ENCODE peak calls at places on chromosomes 4 and X, in nine cellular contexts. L is IMR-90; E is activated gamma-delta T cell treated with Interleukin-2 at 50 U/mL for 16 hours; K is amniotic stem cell; Z is activated naive CD4-positive, alpha-beta T cell treated with anti-CD3 and anti-CD28 coated beads for 36 hours; P is HL-60; G is KBM-7; V is D341Med; R is astrocyte of the spinal cord. T is an unnamed sample.

GRCh38 chrX:40663880-40664630 is 16.7 kb upstream of the CXorf38 start:
- DNase-seq in L (peak; percentile 33), E (no peak), K (no peak), Z (no peak), P (no peak), G (no peak), V (no peak), R (peak; percentile 6), T (peak; percentile 19)

GRCh38 chr4:3418029-3418762 is 23.6 kb upstream of the HGFAC start:
- DNase-seq in L (no peak), E (no peak), K (no peak), Z (no peak), P (no peak), G (no peak), V (peak; percentile 63), R (no peak), T (no peak)

GRCh38 chr4:169619518-169619957 is 840 bp upstream of the CLCN3 start:
- DNase-seq in L (peak; percentile 54), E (peak; percentile 52), K (peak; percentile 56), Z (peak; percentile 59), P (no peak), G (peak; percentile 49), V (peak; percentile 60), R (peak; percentile 65), T (peak; percentile 66)

GRCh38 chrX:41922694-41923171 is 621 bp downstream of the CASK start:
- DNase-seq in L (no peak), E (peak; percentile 21), K (no peak), Z (peak; percentile 23), P (no peak), G (peak; percentile 45), V (peak; percentile 52), R (no peak), T (peak; percentile 32)

GRCh38 chr4:122665148-122665547 is 44.3 kb upstream of the IL21 start:
- DNase-seq in L (no peak), E (no peak), K (no peak), Z (no peak), P (no peak), G (no peak), V (no peak), R (no peak), T (no peak)

GRCh38 chr4:129346760-129347159 is 250.8 kb downstream of the C4orf33 start:
- DNase-seq in L (no peak), E (no peak), K (no peak), Z (no peak), P (no peak), G (no peak), V (no peak), R (no peak), T (no peak)

GRCh38 chr4:4321951-4322688 is 32.1 kb downstream of the ZBTB49 start:
- DNase-seq in L (no peak), E (no peak), K (no peak), Z (no peak), P (no peak), G (no peak), V (peak; percentile 2), R (no peak), T (no peak)

GRCh38 chrX:11629593-11630211 is 36.0 kb downstream of the ARHGAP6 start:
- DNase-seq in L (peak; percentile 51), E (no peak), K (no peak), Z (no peak), P (no peak), G (no peak), V (no peak), R (peak; percentile 80), T (peak; percentile 14)

GRCh38 chr4:70712604-70713452 is 8.9 kb upstream of the RUFY3 start:
- DNase-seq in L (no peak), E (no peak), K (no peak), Z (no peak), P (no peak), G (no peak), V (no peak), R (no peak), T (no peak)

GRCh38 chr4:108311313-108311712 is 142.6 kb upstream of the LEF1 start:
- DNase-seq in L (no peak), E (no peak), K (no peak), Z (no peak), P (no peak), G (no peak), V (no peak), R (no peak), T (no peak)

GRCh38 chr4:110518889-110519490 is 43.0 kb downstream of the ENPEP start:
- DNase-seq in L (peak; percentile 22), E (peak; percentile 26), K (peak; percentile 23), Z (peak; percentile 43), P (no peak), G (peak; percentile 26), V (peak; percentile 35), R (peak; percentile 33), T (peak; percentile 45)

GRCh38 chr4:184968784-184969201 is 49.5 kb upstream of the HELT start:
- DNase-seq in L (no peak), E (no peak), K (no peak), Z (no peak), P (no peak), G (no peak), V (no peak), R (no peak), T (no peak)

GRCh38 chr4:134326866-134327265 is 125.3 kb upstream of the PABPC4L start:
- DNase-seq in L (no peak), E (no peak), K (no peak), Z (no peak), P (no peak), G (no peak), V (no peak), R (no peak), T (no peak)

GRCh38 chrX:147917700-147918694 is 6.3 kb downstream of the FMR1 start:
- DNase-seq in L (peak; percentile 4), E (no peak), K (no peak), Z (peak; percentile 38), P (no peak), G (peak; percentile 63), V (no peak), R (peak; percentile 48), T (no peak)

GRCh38 chr4:107988763-107989035 is 990 bp upstream of the HADH start:
- DNase-seq in L (no peak), E (no peak), K (no peak), Z (no peak), P (no peak), G (no peak), V (no peak), R (no peak), T (no peak)

GRCh38 chr4:31984872-31985271 is 1264.7 kb downstream of the PCDH7 start:
- DNase-seq in L (no peak), E (no peak), K (no peak), Z (no peak), P (peak; percentile 98), G (no peak), V (no peak), R (no peak), T (peak; percentile 2)

GRCh38 chr4:40194602-40195161 is 2.1 kb upstream of the RHOH start:
- DNase-seq in L (peak; percentile 45), E (peak; percentile 49), K (no peak), Z (peak; percentile 74), P (no peak), G (peak; percentile 45), V (no peak), R (no peak), T (no peak)

GRCh38 chrX:13938053-13938765 is 91.5 kb downstream of the GEMIN8 start:
- DNase-seq in L (peak; percentile 2), E (no peak), K (no peak), Z (peak; percentile 4), P (no peak), G (peak; percentile 28), V (peak; percentile 74), R (no peak), T (peak; percentile 1)

GRCh38 chr4:16804581-16804980 is 93.9 kb downstream of the LDB2 start:
- DNase-seq in L (no peak), E (no peak), K (no peak), Z (no peak), P (no peak), G (no peak), V (no peak), R (no peak), T (no peak)

GRCh38 chr4:48329976-48330375 is 11.4 kb upstream of the SLAIN2 start:
- DNase-seq in L (peak; percentile 91), E (no peak), K (peak; percentile 38), Z (no peak), P (no peak), G (no peak), V (no peak), R (peak; percentile 91), T (peak; percentile 91)

GRCh38 chr4:77154074-77154473 is 2.9 kb upstream of the CCNG2 start:
- DNase-seq in L (no peak), E (no peak), K (no peak), Z (no peak), P (no peak), G (no peak), V (no peak), R (no peak), T (no peak)

GRCh38 chrX:121307441-121307840 is 260.0 kb downstream of the GLUD2 start:
- DNase-seq in L (no peak), E (no peak), K (no peak), Z (no peak), P (no peak), G (no peak), V (no peak), R (no peak), T (no peak)

GRCh38 chr4:165326831-165327210 is 648 bp upstream of the MSMO1 start:
- DNase-seq in L (peak; percentile 9), E (no peak), K (no peak), Z (peak; percentile 31), P (no peak), G (no peak), V (peak; percentile 52), R (no peak), T (peak; percentile 41)

GRCh38 chr4:41877020-41877796 is 58.0 kb upstream of the TMEM33 start:
- DNase-seq in L (no peak), E (no peak), K (no peak), Z (no peak), P (no peak), G (no peak), V (no peak), R (no peak), T (no peak)

GRCh38 chr4:55932489-55932888 is 16.3 kb upstream of the CEP135 start:
- DNase-seq in L (no peak), E (no peak), K (no peak), Z (no peak), P (no peak), G (no peak), V (no peak), R (no peak), T (no peak)

GRCh38 chr4:25835384-25835783 is 27.4 kb downstream of the SEL1L3 start:
- DNase-seq in L (no peak), E (no peak), K (no peak), Z (no peak), P (no peak), G (no peak), V (no peak), R (no peak), T (no peak)

GRCh38 chr4:41692717-41693345 is 55.7 kb downstream of the PHOX2B start:
- DNase-seq in L (peak; percentile 59), E (no peak), K (peak; percentile 16), Z (peak; percentile 52), P (peak; percentile 20), G (peak; percentile 67), V (peak; percentile 81), R (peak; percentile 57), T (peak; percentile 66)

GRCh38 chr4:123017636-123018390 is 95.4 kb upstream of the NUDT6 start:
- DNase-seq in L (peak; percentile 56), E (no peak), K (peak; percentile 42), Z (no peak), P (no peak), G (no peak), V (no peak), R (peak; percentile 83), T (peak; percentile 69)

GRCh38 chrX:39012561-39013209 is 211.4 kb downstream of the MID1IP1 start:
- DNase-seq in L (peak; percentile 7), E (no peak), K (no peak), Z (no peak), P (no peak), G (no peak), V (no peak), R (no peak), T (no peak)

GRCh38 chr4:68572653-68573052 is 3.5 kb downstream of the UGT2B17 start:
- DNase-seq in L (no peak), E (no peak), K (no peak), Z (no peak), P (no peak), G (no peak), V (no peak), R (no peak), T (peak; percentile 5)

GRCh38 chr4:61426229-61426628 is 226.1 kb downstream of the ADGRL3 start:
- DNase-seq in L (no peak), E (no peak), K (no peak), Z (no peak), P (no peak), G (no peak), V (no peak), R (no peak), T (no peak)